ENCODE peak calls at places on chromosomes 11 and 22, in six cellular contexts. J is spleen, O is sigmoid colon, T is kidney, M is tibial nerve, C is SJCRH30. S is an unnamed sample.
A peak's percentile ranks its signal among the peaks of the same experiment; 100 is the strongest.

GRCh38 chr11:104776501-104777170 is 121.6 kb downstream of the CASP12 start:
- DNase-seq in J (no peak), O (no peak), T (no peak), M (no peak), C (no peak), S (no peak)

GRCh38 chr11:125348704-125349635 is 147.1 kb downstream of the FEZ1 start:
- DNase-seq in J (peak; percentile 75), O (peak; percentile 74), T (no peak), M (peak; percentile 75), C (peak; percentile 85), S (no peak)

GRCh38 chr11:95074806-95075563 is 8.3 kb downstream of the SRSF8 start:
- DNase-seq in J (peak; percentile 81), O (no peak), T (peak; percentile 94), M (peak; percentile 42), C (peak; percentile 29), S (no peak)

GRCh38 chr11:20360650-20361049 is 2.9 kb upstream of the HTATIP2 start:
- DNase-seq in J (peak; percentile 82), O (no peak), T (no peak), M (no peak), C (no peak), S (no peak)

GRCh38 chr11:62137881-62138629 is 14.2 kb downstream of the INCENP start:
- DNase-seq in J (no peak), O (no peak), T (no peak), M (no peak), C (no peak), S (no peak)

GRCh38 chr11:877565-877964 is 33.0 kb downstream of the CHID1 start:
- DNase-seq in J (no peak), O (no peak), T (no peak), M (no peak), C (peak; percentile 54), S (no peak)

GRCh38 chr11:46664612-46665011 is 35.8 kb downstream of the ARHGAP1 start:
- DNase-seq in J (no peak), O (no peak), T (no peak), M (no peak), C (no peak), S (no peak)

GRCh38 chr11:87421422-87421821 is 383.7 kb downstream of the TMEM135 start:
- DNase-seq in J (no peak), O (no peak), T (no peak), M (peak; percentile 91), C (peak; percentile 91), S (no peak)

GRCh38 chr11:123235117-123235686 is 40.2 kb upstream of the CLMP start:
- DNase-seq in J (peak; percentile 79), O (peak; percentile 86), T (peak; percentile 82), M (peak; percentile 56), C (peak; percentile 58), S (peak; percentile 58)

GRCh38 chr11:47724041-47724729 is 9.0 kb upstream of the AGBL2 start:
- DNase-seq in J (no peak), O (no peak), T (no peak), M (no peak), C (no peak), S (no peak)

GRCh38 chr11:129896062-129896461 is 684 bp upstream of the NFRKB start:
- DNase-seq in J (peak; percentile 84), O (no peak), T (no peak), M (no peak), C (peak; percentile 25), S (no peak)

GRCh38 chr22:50530280-50530856 is 556 bp upstream of the TYMP start:
- DNase-seq in J (peak; percentile 97), O (peak; percentile 93), T (no peak), M (peak; percentile 72), C (no peak), S (peak; percentile 84)

GRCh38 chr22:41966607-41967240 is 2.5 kb upstream of the SEPTIN3 start:
- DNase-seq in J (no peak), O (no peak), T (no peak), M (peak; percentile 26), C (peak; percentile 73), S (no peak)

GRCh38 chr11:44426119-44426518 is 116.2 kb upstream of the ALX4 start:
- DNase-seq in J (no peak), O (no peak), T (no peak), M (no peak), C (no peak), S (no peak)

GRCh38 chr11:48109046-48109666 is 107.5 kb upstream of the OR4B1 start:
- DNase-seq in J (no peak), O (no peak), T (no peak), M (no peak), C (peak; percentile 45), S (no peak)

GRCh38 chr11:108135845-108136599 is 14.7 kb downstream of the ACAT1 start:
- DNase-seq in J (no peak), O (no peak), T (no peak), M (no peak), C (no peak), S (no peak)

GRCh38 chr11:27234043-27234668 is 128.9 kb downstream of the CCDC34 start:
- DNase-seq in J (peak; percentile 73), O (peak; percentile 75), T (no peak), M (peak; percentile 38), C (peak; percentile 96), S (no peak)

GRCh38 chr11:36265793-36266628 is 23.2 kb downstream of the COMMD9 start:
- DNase-seq in J (peak; percentile 85), O (peak; percentile 68), T (no peak), M (peak; percentile 45), C (peak; percentile 79), S (peak; percentile 22)

GRCh38 chr11:107011977-107012376 is 6.3 kb downstream of the GUCY1A2 start:
- DNase-seq in J (no peak), O (no peak), T (no peak), M (no peak), C (no peak), S (no peak)

GRCh38 chr22:34975721-34976120 is 90.2 kb upstream of the ISX start:
- DNase-seq in J (no peak), O (no peak), T (no peak), M (no peak), C (peak; percentile 14), S (no peak)

GRCh38 chr11:67282876-67283371 is 6.2 kb upstream of the ANKRD13D start:
- DNase-seq in J (peak; percentile 79), O (peak; percentile 62), T (peak; percentile 68), M (no peak), C (no peak), S (no peak)

GRCh38 chr11:95156916-95157568 is 67.4 kb downstream of the ENDOD1 start:
- DNase-seq in J (no peak), O (peak; percentile 84), T (no peak), M (no peak), C (no peak), S (peak; percentile 72)

GRCh38 chr11:69854719-69855118 is 35.5 kb upstream of the FGF3 start:
- DNase-seq in J (no peak), O (no peak), T (no peak), M (no peak), C (no peak), S (no peak)

GRCh38 chr11:71202966-71203365 is 49.4 kb downstream of the SHANK2 start:
- DNase-seq in J (peak; percentile 32), O (peak; percentile 46), T (peak; percentile 18), M (no peak), C (no peak), S (no peak)
- H3K9me3 ChIP-seq in J (no peaks in the 10 kb centered on the region), O (no peaks in the 10 kb centered on the region), T (no peaks in the 10 kb centered on the region), M (no peaks in the 10 kb centered on the region), C (no peaks in the 10 kb centered on the region), S (no peaks in the 10 kb centered on the region)

DNA sequence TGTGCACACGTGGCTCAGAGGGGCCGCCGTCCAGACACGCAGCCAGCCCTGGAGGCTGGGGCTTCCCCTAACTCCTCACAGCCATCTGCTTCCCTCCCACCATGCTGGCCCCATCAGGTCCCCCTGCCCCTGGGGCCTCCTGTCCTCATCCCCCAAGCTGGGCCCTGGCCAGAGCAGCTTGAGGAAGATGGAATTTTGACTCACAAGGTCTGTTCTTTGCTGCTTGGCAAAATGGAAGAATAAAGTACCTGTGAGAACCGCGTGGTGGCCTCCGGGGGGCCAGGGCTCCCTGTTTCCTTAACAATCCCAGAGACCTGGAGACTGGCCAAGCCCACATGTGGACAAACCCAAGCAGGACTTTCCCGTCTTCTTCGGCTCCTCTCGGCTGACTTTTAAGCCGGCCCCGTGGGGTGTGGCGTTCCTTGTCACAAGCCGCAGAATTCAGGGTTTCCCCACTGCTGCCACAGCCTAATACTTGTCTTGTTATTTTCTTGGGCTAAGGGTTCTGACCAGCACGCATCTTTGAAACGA is 872.8 kb downstream of the BRD1 start:
- DNase-seq in J (peak; percentile 60), O (no peak), T (no peak), M (no peak), C (no peak), S (peak; percentile 50)
- H3K9me3 ChIP-seq in J (no peaks in the 10 kb centered on the region), O (no peaks in the 10 kb centered on the region), T (no peaks in the 10 kb centered on the region), M (no peaks in the 10 kb centered on the region), C (no peaks in the 10 kb centered on the region), S (peaks cover 6% of the 10 kb centered on the region)

DNA sequence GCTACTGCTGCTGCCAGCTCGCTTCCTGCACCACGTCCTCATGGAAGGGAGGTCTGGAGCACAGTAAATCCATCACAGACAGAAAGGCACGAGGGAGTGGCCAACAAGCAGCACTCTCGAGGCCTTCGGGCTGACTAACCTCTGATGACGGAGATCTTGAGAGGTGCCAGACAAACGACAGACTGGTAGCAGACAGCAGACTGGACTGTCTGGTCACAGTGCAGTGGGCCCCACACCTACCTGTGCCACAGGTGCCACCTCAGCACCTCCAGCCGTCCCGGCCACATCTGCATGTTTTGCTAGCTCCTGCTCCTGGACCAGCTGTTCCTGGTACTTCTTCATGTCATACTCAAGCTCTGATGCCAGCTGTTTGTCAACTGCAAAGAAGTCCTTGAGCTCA is 64.1 kb downstream of the NCAPD3 start:
- DNase-seq in J (no peak), O (no peak), T (no peak), M (no peak), C (no peak), S (no peak)
- H3K9me3 ChIP-seq in J (no peaks in the 10 kb centered on the region), O (no peaks in the 10 kb centered on the region), T (no peaks in the 10 kb centered on the region), M (no peaks in the 10 kb centered on the region), C (peaks cover 24% of the 10 kb centered on the region), S (no peaks in the 10 kb centered on the region)

DNA sequence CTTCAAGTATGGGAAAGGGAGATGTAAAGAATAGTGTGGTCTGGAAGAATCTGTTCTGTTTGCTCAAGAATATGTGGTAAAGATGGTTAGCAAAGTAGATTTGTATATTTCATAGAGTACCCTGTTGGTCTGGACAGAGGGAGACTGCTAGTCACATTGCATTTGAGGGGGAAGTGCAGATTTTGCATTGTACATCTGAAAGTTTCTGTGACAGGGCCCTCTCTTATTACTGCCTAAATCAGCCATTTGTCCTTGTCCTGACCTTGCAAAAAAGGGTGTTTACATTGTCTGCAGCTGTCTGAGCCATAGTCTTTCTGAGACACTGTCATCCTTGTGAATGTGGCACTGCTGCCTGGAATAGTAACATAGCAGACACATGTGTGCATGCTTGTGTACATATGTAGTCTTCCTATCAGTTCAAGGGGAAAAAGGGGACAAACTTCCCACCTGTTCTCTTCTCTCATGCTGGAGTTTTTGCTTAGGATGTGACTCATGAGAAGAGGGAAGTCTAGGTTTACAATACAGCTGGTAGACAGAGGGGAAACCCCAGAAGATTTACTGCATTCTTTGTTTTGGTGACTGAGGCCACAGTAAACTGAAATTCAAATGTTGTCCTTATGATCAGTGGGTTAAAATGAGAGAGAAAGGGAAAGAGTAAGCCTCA is 640.4 kb upstream of the KIRREL3 start:
- DNase-seq in J (no peak), O (no peak), T (no peak), M (no peak), C (peak; percentile 80), S (no peak)
- H3K9me3 ChIP-seq in J (no peaks in the 10 kb centered on the region), O (no peaks in the 10 kb centered on the region), T (no peaks in the 10 kb centered on the region), M (no peaks in the 10 kb centered on the region), C (no peaks in the 10 kb centered on the region), S (no peaks in the 10 kb centered on the region)

GRCh38 chr22:47780281-47780875 is 1017.9 kb downstream of the TBC1D22A start:
- DNase-seq in J (no peak), O (no peak), T (no peak), M (no peak), C (no peak), S (no peak)
- H3K9me3 ChIP-seq in J (peaks cover 4% of the 10 kb centered on the region), O (no peaks in the 10 kb centered on the region), T (no peaks in the 10 kb centered on the region), M (no peaks in the 10 kb centered on the region), C (no peaks in the 10 kb centered on the region), S (peaks cover 8% of the 10 kb centered on the region)

S was measured in breast epithelium.